ENCODE peak calls at places on chromosomes 13 and 19, in six cellular contexts. B is GDM1; L is T-cell; C is activated CD4-positive, alpha-beta T cell treated with anti-CD3 and anti-CD28 coated beads for 48 hours; E is fibroblast of the aortic adventitia; U is breast epithelium. S is an unnamed sample.

GRCh38 chr13:100508391-100508790 is 80.2 kb downstream of the GGACT start:
- DNase-seq in C (no peak), U (no peak), L (no peak), E (no peak), B (no peak), S (no peak)

GRCh38 chr13:111292710-111293485 is 27.5 kb upstream of the TEX29 start:
- DNase-seq in B (no peak), L (no peak), U (no peak), C (no peak), E (no peak), S (no peak)

GRCh38 chr13:30818323-30818960 is 83.1 kb downstream of the ALOX5AP start:
- DNase-seq in E (peak; percentile 94), B (no peak), U (no peak), C (no peak), L (no peak), S (no peak)

GRCh38 chr13:108322206-108322824 is 52.8 kb downstream of the TNFSF13B start:
- DNase-seq in E (peak; percentile 62), U (no peak), L (no peak), C (no peak), B (peak; percentile 23), S (peak; percentile 84)

GRCh38 chr19:31505596-31505910 is 156.3 kb upstream of the TSHZ3 start:
- DNase-seq in E (no peak), L (no peak), B (no peak), C (no peak), U (no peak), S (no peak)

GRCh38 chr13:69296130-69296529 is 811.5 kb upstream of the ATXN8OS start:
- DNase-seq in U (no peak), L (no peak), C (no peak), B (no peak), E (no peak), S (no peak)

GRCh38 chr13:47049276-47049989 is 152.6 kb upstream of the HTR2A start:
- DNase-seq in B (no peak), L (no peak), U (no peak), E (no peak), C (no peak), S (no peak)

GRCh38 chr19:34494601-34495000 is 13.0 kb downstream of the WTIP start:
- DNase-seq in U (no peak), L (no peak), C (no peak), E (no peak), B (no peak), S (no peak)

GRCh38 chr13:112974125-112974524 is 5.1 kb downstream of the MCF2L start:
- DNase-seq in U (no peak), E (no peak), C (no peak), L (no peak), B (no peak), S (no peak)

GRCh38 chr13:33321686-33322473 is 36.3 kb upstream of the STARD13 start:
- DNase-seq in L (no peak), C (no peak), B (no peak), U (no peak), E (peak; percentile 56), S (no peak)

GRCh38 chr19:6047741-6048231 is 62.5 kb downstream of the RFX2 start:
- DNase-seq in L (no peak), C (no peak), E (peak; percentile 69), B (no peak), U (peak; percentile 48), S (peak; percentile 61)

GRCh38 chr13:70405266-70405665 is 297.0 kb upstream of the KLHL1 start:
- DNase-seq in L (no peak), E (no peak), B (no peak), U (no peak), C (no peak), S (no peak)

GRCh38 chr19:2355168-2356035 is 4.7 kb upstream of the TMPRSS9 start:
- DNase-seq in L (no peak), B (no peak), E (no peak), C (no peak), U (no peak), S (no peak)

GRCh38 chr13:64446372-64446771 is 2783.8 kb downstream of the PCDH9 start:
- DNase-seq in C (no peak), U (no peak), B (no peak), L (no peak), E (no peak), S (peak; percentile 8)

GRCh38 chr19:46383171-46383815 is 30.1 kb downstream of the CCDC8 start:
- DNase-seq in C (peak; percentile 1), E (no peak), B (no peak), U (no peak), L (no peak), S (no peak)

GRCh38 chr19:46610413-46610775 is 9.3 kb downstream of the CALM3 start:
- DNase-seq in E (no peak), L (no peak), B (no peak), C (no peak), U (no peak), S (no peak)

GRCh38 chr19:49766938-49767315 is at the start of gene AP2A1:
- DNase-seq in E (no peak), L (no peak), U (no peak), C (no peak), B (no peak), S (no peak)

GRCh38 chr19:17762505-17763229 is 11.4 kb downstream of the FCHO1 start:
- DNase-seq in U (no peak), B (peak; percentile 19), C (peak; percentile 62), L (no peak), E (peak; percentile 29), S (peak; percentile 20)

GRCh38 chr19:1446713-1447564 is 3.0 kb upstream of the APC2 start:
- DNase-seq in E (no peak), B (no peak), C (no peak), U (no peak), L (no peak), S (no peak)

GRCh38 chr13:98755729-98756128 is 3.3 kb upstream of the SLC15A1 start:
- DNase-seq in C (no peak), B (no peak), L (no peak), E (no peak), U (no peak), S (no peak)

GRCh38 chr19:6216996-6217751 is 62.6 kb downstream of the MLLT1 start:
- DNase-seq in B (no peak), E (peak; percentile 24), U (no peak), C (no peak), L (no peak), S (no peak)